ENCODE peak calls at places on chromosomes 11 and 22, in ten cellular contexts. One of them, this sample, is unnamed.
A peak's percentile ranks its signal among the peaks of the same experiment; 100 is the strongest.

GRCh38 chr22:34429314-34429713 is 509.0 kb upstream of the LARGE1 start:
- DNase-seq in IMR-90: no peak
- DNase-seq in DMS53: no peak
- DNase-seq in kidney tubule cell: peak; percentile 86
- DNase-seq in caudate nucleus: no peak
- DNase-seq in left ventricle myocardium superior: no peak
- DNase-seq in astrocyte of the spinal cord: no peak
- DNase-seq in adipocyte: no peak
- DNase-seq in NCI-H1105: no peak
- DNase-seq in PC-9: no peak
- DNase-seq in this sample: no peak

GRCh38 chr11:69442807-69443137 is 38.7 kb upstream of the LINC01488 start:
- DNase-seq in IMR-90: peak; percentile 60
- DNase-seq in DMS53: peak; percentile 17
- DNase-seq in kidney tubule cell: peak; percentile 71
- DNase-seq in caudate nucleus: no peak
- DNase-seq in left ventricle myocardium superior: peak; percentile 61
- DNase-seq in astrocyte of the spinal cord: peak; percentile 62
- DNase-seq in adipocyte: peak; percentile 79
- DNase-seq in NCI-H1105: no peak
- DNase-seq in PC-9: peak; percentile 87
- DNase-seq in this sample: no peak

GRCh38 chr22:23498811-23499798 is 81.0 kb downstream of the IGLL1 start:
- DNase-seq in IMR-90: no peak
- DNase-seq in DMS53: no peak
- DNase-seq in kidney tubule cell: no peak
- DNase-seq in caudate nucleus: no peak
- DNase-seq in left ventricle myocardium superior: no peak
- DNase-seq in astrocyte of the spinal cord: no peak
- DNase-seq in adipocyte: no peak
- DNase-seq in NCI-H1105: no peak
- DNase-seq in PC-9: no peak
- DNase-seq in this sample: no peak

GRCh38 chr11:69142894-69143293 is 12.8 kb upstream of the SMIM38 start:
- DNase-seq in IMR-90: no peak
- DNase-seq in DMS53: no peak
- DNase-seq in kidney tubule cell: no peak
- DNase-seq in caudate nucleus: no peak
- DNase-seq in left ventricle myocardium superior: no peak
- DNase-seq in astrocyte of the spinal cord: no peak
- DNase-seq in adipocyte: no peak
- DNase-seq in NCI-H1105: no peak
- DNase-seq in PC-9: no peak
- DNase-seq in this sample: no peak

GRCh38 chr22:46652930-46653331 is 32.7 kb downstream of the GRAMD4 start:
- DNase-seq in IMR-90: peak; percentile 35
- DNase-seq in DMS53: peak; percentile 93
- DNase-seq in kidney tubule cell: no peak
- DNase-seq in caudate nucleus: no peak
- DNase-seq in left ventricle myocardium superior: peak; percentile 51
- DNase-seq in astrocyte of the spinal cord: peak; percentile 54
- DNase-seq in adipocyte: no peak
- DNase-seq in NCI-H1105: no peak
- DNase-seq in PC-9: no peak
- DNase-seq in this sample: no peak

GRCh38 chr22:50676661-50677492 is 4.3 kb downstream of the SHANK3 start:
- DNase-seq in IMR-90: no peak
- DNase-seq in DMS53: no peak
- DNase-seq in kidney tubule cell: no peak
- DNase-seq in caudate nucleus: no peak
- DNase-seq in left ventricle myocardium superior: no peak
- DNase-seq in astrocyte of the spinal cord: no peak
- DNase-seq in adipocyte: no peak
- DNase-seq in NCI-H1105: no peak
- DNase-seq in PC-9: peak; percentile 32
- DNase-seq in this sample: no peak

GRCh38 chr22:19042285-19043110 is 79.7 kb downstream of the DGCR2 start:
- DNase-seq in IMR-90: no peak
- DNase-seq in DMS53: no peak
- DNase-seq in kidney tubule cell: no peak
- DNase-seq in caudate nucleus: no peak
- DNase-seq in left ventricle myocardium superior: no peak
- DNase-seq in astrocyte of the spinal cord: no peak
- DNase-seq in adipocyte: no peak
- DNase-seq in NCI-H1105: no peak
- DNase-seq in PC-9: no peak
- DNase-seq in this sample: no peak

GRCh38 chr22:21009638-21010425 is 5.1 kb upstream of the P2RX6 start:
- DNase-seq in IMR-90: peak; percentile 52
- DNase-seq in DMS53: peak; percentile 4
- DNase-seq in kidney tubule cell: peak; percentile 74
- DNase-seq in caudate nucleus: no peak
- DNase-seq in left ventricle myocardium superior: no peak
- DNase-seq in astrocyte of the spinal cord: peak; percentile 51
- DNase-seq in adipocyte: peak; percentile 66
- DNase-seq in NCI-H1105: no peak
- DNase-seq in PC-9: peak; percentile 44
- DNase-seq in this sample: no peak

GRCh38 chr11:70080763-70081162 is 2.6 kb downstream of the ANO1 start:
- DNase-seq in IMR-90: no peak
- DNase-seq in DMS53: no peak
- DNase-seq in kidney tubule cell: peak; percentile 17
- DNase-seq in caudate nucleus: no peak
- DNase-seq in left ventricle myocardium superior: no peak
- DNase-seq in astrocyte of the spinal cord: no peak
- DNase-seq in adipocyte: no peak
- DNase-seq in NCI-H1105: no peak
- DNase-seq in PC-9: peak; percentile 97
- DNase-seq in this sample: no peak

GRCh38 chr11:114366331-114367243 is 33.7 kb downstream of the C11orf71 start:
- DNase-seq in IMR-90: peak; percentile 92
- DNase-seq in DMS53: no peak
- DNase-seq in kidney tubule cell: peak; percentile 71
- DNase-seq in caudate nucleus: no peak
- DNase-seq in left ventricle myocardium superior: no peak
- DNase-seq in astrocyte of the spinal cord: peak; percentile 76
- DNase-seq in adipocyte: peak; percentile 81
- DNase-seq in NCI-H1105: no peak
- DNase-seq in PC-9: peak; percentile 68
- DNase-seq in this sample: no peak

GRCh38 chr22:48799227-48799970 is 1028.3 kb downstream of the BRD1 start:
- DNase-seq in IMR-90: no peak
- DNase-seq in DMS53: no peak
- DNase-seq in kidney tubule cell: peak; percentile 7
- DNase-seq in caudate nucleus: no peak
- DNase-seq in left ventricle myocardium superior: no peak
- DNase-seq in astrocyte of the spinal cord: no peak
- DNase-seq in adipocyte: no peak
- DNase-seq in NCI-H1105: no peak
- DNase-seq in PC-9: no peak
- DNase-seq in this sample: no peak

GRCh38 chr22:42399315-42400271 is 32.6 kb downstream of the NFAM1 start:
- DNase-seq in IMR-90: no peak
- DNase-seq in DMS53: peak; percentile 70
- DNase-seq in kidney tubule cell: peak; percentile 6
- DNase-seq in caudate nucleus: no peak
- DNase-seq in left ventricle myocardium superior: peak; percentile 62
- DNase-seq in astrocyte of the spinal cord: peak; percentile 10
- DNase-seq in adipocyte: no peak
- DNase-seq in NCI-H1105: peak; percentile 97
- DNase-seq in PC-9: no peak
- DNase-seq in this sample: peak; percentile 89

GRCh38 chr11:60786811-60787567 is 1.9 kb downstream of the MS4A10 start:
- DNase-seq in IMR-90: peak; percentile 89
- DNase-seq in DMS53: no peak
- DNase-seq in kidney tubule cell: peak; percentile 82
- DNase-seq in caudate nucleus: peak; percentile 8
- DNase-seq in left ventricle myocardium superior: peak; percentile 82
- DNase-seq in astrocyte of the spinal cord: peak; percentile 64
- DNase-seq in adipocyte: peak; percentile 14
- DNase-seq in NCI-H1105: no peak
- DNase-seq in PC-9: peak; percentile 33
- DNase-seq in this sample: peak; percentile 3

GRCh38 chr11:68311155-68312116 is 955 bp upstream of the LRP5 start:
- DNase-seq in IMR-90: no peak
- DNase-seq in DMS53: peak; percentile 69
- DNase-seq in kidney tubule cell: no peak
- DNase-seq in caudate nucleus: no peak
- DNase-seq in left ventricle myocardium superior: no peak
- DNase-seq in astrocyte of the spinal cord: no peak
- DNase-seq in adipocyte: no peak
- DNase-seq in NCI-H1105: no peak
- DNase-seq in PC-9: no peak
- DNase-seq in this sample: no peak

GRCh38 chr22:36328635-36329216 is 59.0 kb downstream of the MYH9 start:
- DNase-seq in IMR-90: peak; percentile 96
- DNase-seq in DMS53: peak; percentile 41
- DNase-seq in kidney tubule cell: peak; percentile 98
- DNase-seq in caudate nucleus: no peak
- DNase-seq in left ventricle myocardium superior: peak; percentile 71
- DNase-seq in astrocyte of the spinal cord: peak; percentile 89
- DNase-seq in adipocyte: peak; percentile 84
- DNase-seq in NCI-H1105: no peak
- DNase-seq in PC-9: peak; percentile 50
- DNase-seq in this sample: peak; percentile 27

GRCh38 chr11:45537617-45538016 is 127.8 kb downstream of the CHST1 start:
- DNase-seq in IMR-90: peak; percentile 2
- DNase-seq in DMS53: no peak
- DNase-seq in kidney tubule cell: peak; percentile 8
- DNase-seq in caudate nucleus: no peak
- DNase-seq in left ventricle myocardium superior: no peak
- DNase-seq in astrocyte of the spinal cord: no peak
- DNase-seq in adipocyte: peak; percentile 10
- DNase-seq in NCI-H1105: no peak
- DNase-seq in PC-9: no peak
- DNase-seq in this sample: no peak

GRCh38 chr11:117911694-117912093 is 17.5 kb downstream of the TMPRSS13 start:
- DNase-seq in IMR-90: no peak
- DNase-seq in DMS53: no peak
- DNase-seq in kidney tubule cell: no peak
- DNase-seq in caudate nucleus: no peak
- DNase-seq in left ventricle myocardium superior: no peak
- DNase-seq in astrocyte of the spinal cord: no peak
- DNase-seq in adipocyte: no peak
- DNase-seq in NCI-H1105: no peak
- DNase-seq in PC-9: no peak
- DNase-seq in this sample: no peak

GRCh38 chr11:8913961-8914660 is 3.1 kb downstream of the AKIP1 start:
- DNase-seq in IMR-90: peak; percentile 39
- DNase-seq in DMS53: peak; percentile 65
- DNase-seq in kidney tubule cell: peak; percentile 38
- DNase-seq in caudate nucleus: peak; percentile 32
- DNase-seq in left ventricle myocardium superior: peak; percentile 44
- DNase-seq in astrocyte of the spinal cord: peak; percentile 41
- DNase-seq in adipocyte: peak; percentile 50
- DNase-seq in NCI-H1105: peak; percentile 61
- DNase-seq in PC-9: no peak
- DNase-seq in this sample: peak; percentile 58

GRCh38 chr11:31397239-31397834 is 27.7 kb downstream of the DNAJC24 start:
- DNase-seq in IMR-90: peak; percentile 22
- DNase-seq in DMS53: peak; percentile 52
- DNase-seq in kidney tubule cell: peak; percentile 19
- DNase-seq in caudate nucleus: no peak
- DNase-seq in left ventricle myocardium superior: no peak
- DNase-seq in astrocyte of the spinal cord: peak; percentile 29
- DNase-seq in adipocyte: peak; percentile 63
- DNase-seq in NCI-H1105: peak; percentile 29
- DNase-seq in PC-9: peak; percentile 42
- DNase-seq in this sample: peak; percentile 8

GRCh38 chr22:20459152-20459542 is 21.5 kb upstream of the SCARF2 start:
- DNase-seq in IMR-90: no peak
- DNase-seq in DMS53: no peak
- DNase-seq in kidney tubule cell: no peak
- DNase-seq in caudate nucleus: no peak
- DNase-seq in left ventricle myocardium superior: no peak
- DNase-seq in astrocyte of the spinal cord: no peak
- DNase-seq in adipocyte: no peak
- DNase-seq in NCI-H1105: no peak
- DNase-seq in PC-9: no peak
- DNase-seq in this sample: no peak